ENCODE peak calls at places on chromosomes 6 and 20, in five cellular contexts. One of them, this sample, is unnamed. For H3K4me1, the result is how much of the 10 kb centered on the place peaks cover.

GRCh38 chr20:48339147-48339985 is 488.4 kb downstream of the PREX1 start:
- DNase-seq in CD8-positive, alpha-beta T cell: no peak
- DNase-seq in CD8-positive, alpha-beta memory T cell: no peak
- DNase-seq in pancreas: no peak
- DNase-seq in transverse colon: peak
- DNase-seq in this sample: no peak

GRCh38 chr20:50380697-50381040 is 129.5 kb upstream of the PTPN1 start:
- DNase-seq in CD8-positive, alpha-beta T cell: no peak
- DNase-seq in CD8-positive, alpha-beta memory T cell: no peak
- DNase-seq in pancreas: no peak
- DNase-seq in transverse colon: peak
- DNase-seq in this sample: peak

GRCh38 chr6:99852031-99852430 is 142.0 kb downstream of the MCHR2 start:
- DNase-seq in CD8-positive, alpha-beta T cell: no peak
- DNase-seq in CD8-positive, alpha-beta memory T cell: no peak
- DNase-seq in pancreas: no peak
- DNase-seq in transverse colon: no peak
- DNase-seq in this sample: no peak

GRCh38 chr20:64103871-64104666 is 3.3 kb downstream of the NPBWR2 start:
- DNase-seq in CD8-positive, alpha-beta T cell: peak
- DNase-seq in CD8-positive, alpha-beta memory T cell: no peak
- DNase-seq in pancreas: peak
- DNase-seq in transverse colon: peak
- DNase-seq in this sample: peak

GRCh38 chr20:3092611-3093379 is 8.3 kb upstream of the AVP start:
- DNase-seq in CD8-positive, alpha-beta T cell: peak
- DNase-seq in CD8-positive, alpha-beta memory T cell: no peak
- DNase-seq in pancreas: no peak
- DNase-seq in transverse colon: no peak
- DNase-seq in this sample: no peak

GRCh38 chr20:50130346-50130703 is 17.4 kb upstream of the UBE2V1 start:
- DNase-seq in CD8-positive, alpha-beta T cell: no peak
- DNase-seq in CD8-positive, alpha-beta memory T cell: no peak
- DNase-seq in pancreas: no peak
- DNase-seq in transverse colon: no peak
- DNase-seq in this sample: no peak

GRCh38 chr6:101114703-101115102 is 233.6 kb upstream of the ASCC3 start:
- DNase-seq in CD8-positive, alpha-beta T cell: no peak
- DNase-seq in CD8-positive, alpha-beta memory T cell: no peak
- DNase-seq in pancreas: no peak
- DNase-seq in transverse colon: no peak
- DNase-seq in this sample: no peak

GRCh38 chr6:155333414-155333813 is 19.1 kb upstream of the TFB1M start:
- DNase-seq in CD8-positive, alpha-beta T cell: no peak
- DNase-seq in CD8-positive, alpha-beta memory T cell: no peak
- DNase-seq in pancreas: no peak
- DNase-seq in transverse colon: no peak
- DNase-seq in this sample: no peak

GRCh38 chr6:31825553-31825952 is 2.0 kb upstream of the HSPA1B start:
- DNase-seq in CD8-positive, alpha-beta T cell: no peak
- DNase-seq in CD8-positive, alpha-beta memory T cell: no peak
- DNase-seq in pancreas: no peak
- DNase-seq in transverse colon: no peak
- DNase-seq in this sample: no peak

GRCh38 chr6:158627168-158627939 is 17.2 kb downstream of the DYNLT1 start:
- DNase-seq in CD8-positive, alpha-beta T cell: no peak
- DNase-seq in CD8-positive, alpha-beta memory T cell: no peak
- DNase-seq in pancreas: no peak
- DNase-seq in transverse colon: no peak
- DNase-seq in this sample: no peak

GRCh38 chr6:45495404-45496084 is 117.8 kb upstream of the SUPT3H start:
- DNase-seq in CD8-positive, alpha-beta T cell: peak
- DNase-seq in CD8-positive, alpha-beta memory T cell: peak
- DNase-seq in pancreas: no peak
- DNase-seq in transverse colon: no peak
- DNase-seq in this sample: no peak
- H3K4me3 ChIP-seq in CD8-positive, alpha-beta T cell: no peak
- H3K4me3 ChIP-seq in CD8-positive, alpha-beta memory T cell: no peak
- H3K4me3 ChIP-seq in pancreas: no peak
- H3K4me3 ChIP-seq in transverse colon: no peak
- H3K4me3 ChIP-seq in this sample: no peak

DNA sequence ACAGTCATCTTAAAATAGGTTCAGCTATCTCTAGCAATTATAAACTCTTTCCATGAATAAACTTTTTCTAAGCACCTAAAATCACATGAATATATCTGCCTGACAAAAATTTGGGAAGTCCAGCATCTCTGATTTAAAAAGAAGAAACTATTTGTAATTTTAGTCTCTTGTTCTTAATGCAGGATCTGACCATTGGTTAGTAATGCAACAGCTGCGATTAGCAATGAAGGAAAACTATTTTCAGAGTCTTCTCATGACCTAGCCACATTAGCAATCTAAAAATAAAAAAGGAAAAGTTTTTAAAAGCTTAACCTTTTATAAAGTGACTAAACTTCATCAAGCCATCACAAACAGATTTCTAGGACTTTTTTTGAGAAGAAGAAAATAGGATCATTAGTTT is 97.5 kb downstream of the PTPRK start:
- DNase-seq in CD8-positive, alpha-beta T cell: no peak
- DNase-seq in CD8-positive, alpha-beta memory T cell: no peak
- DNase-seq in pancreas: no peak
- DNase-seq in transverse colon: no peak
- DNase-seq in this sample: no peak
- H3K4me1 ChIP-seq in CD8-positive, alpha-beta T cell: under half
- H3K4me1 ChIP-seq in CD8-positive, alpha-beta memory T cell: under half
- H3K4me1 ChIP-seq in pancreas: under half
- H3K4me1 ChIP-seq in transverse colon: under half
- H3K4me1 ChIP-seq in this sample: under half

DNA sequence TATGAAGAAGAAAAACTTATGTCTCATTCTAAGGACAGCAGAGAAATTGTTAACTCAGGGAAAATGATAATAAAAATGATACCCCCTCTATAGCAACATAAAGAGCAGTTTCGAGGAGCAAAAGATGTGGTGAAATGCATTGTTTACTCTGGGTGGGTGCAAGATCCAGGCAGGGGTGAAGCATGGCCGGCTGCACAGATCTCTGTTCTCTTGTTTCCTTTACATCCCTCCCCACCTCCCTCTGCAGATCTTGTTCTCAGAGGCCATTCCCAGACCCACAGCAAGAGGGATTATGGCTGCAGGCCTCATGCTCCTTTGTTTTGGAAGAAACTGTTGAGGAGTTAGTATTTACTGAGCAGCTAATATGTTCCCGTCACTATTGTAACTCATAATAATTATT is 1.8 kb downstream of the BTN3A1 start:
- DNase-seq in CD8-positive, alpha-beta T cell: no peak
- DNase-seq in CD8-positive, alpha-beta memory T cell: no peak
- DNase-seq in pancreas: no peak
- DNase-seq in transverse colon: no peak
- DNase-seq in this sample: no peak
- H3K4me3 ChIP-seq in CD8-positive, alpha-beta T cell: peak
- H3K4me3 ChIP-seq in CD8-positive, alpha-beta memory T cell: peak
- H3K4me3 ChIP-seq in pancreas: no peak
- H3K4me3 ChIP-seq in transverse colon: no peak
- H3K4me3 ChIP-seq in this sample: no peak

GRCh38 chr6:36544228-36544627 is 3.1 kb downstream of the STK38 start:
- DNase-seq in CD8-positive, alpha-beta T cell: peak
- DNase-seq in CD8-positive, alpha-beta memory T cell: peak
- DNase-seq in pancreas: no peak
- DNase-seq in transverse colon: peak
- DNase-seq in this sample: no peak

GRCh38 chr6:36545767-36546663 is 1.3 kb downstream of the STK38 start:
- DNase-seq in CD8-positive, alpha-beta T cell: no peak
- DNase-seq in CD8-positive, alpha-beta memory T cell: no peak
- DNase-seq in pancreas: no peak
- DNase-seq in transverse colon: peak
- DNase-seq in this sample: no peak

GRCh38 chr6:36539814-36540568 is 7.3 kb downstream of the STK38 start:
- DNase-seq in CD8-positive, alpha-beta T cell: no peak
- DNase-seq in CD8-positive, alpha-beta memory T cell: no peak
- DNase-seq in pancreas: no peak
- DNase-seq in transverse colon: no peak
- DNase-seq in this sample: no peak

GRCh38 chr6:36546664-36546957 is 668 bp downstream of the STK38 start:
- DNase-seq in CD8-positive, alpha-beta T cell: no peak
- DNase-seq in CD8-positive, alpha-beta memory T cell: no peak
- DNase-seq in pancreas: no peak
- DNase-seq in transverse colon: no peak
- DNase-seq in this sample: no peak

DNA sequence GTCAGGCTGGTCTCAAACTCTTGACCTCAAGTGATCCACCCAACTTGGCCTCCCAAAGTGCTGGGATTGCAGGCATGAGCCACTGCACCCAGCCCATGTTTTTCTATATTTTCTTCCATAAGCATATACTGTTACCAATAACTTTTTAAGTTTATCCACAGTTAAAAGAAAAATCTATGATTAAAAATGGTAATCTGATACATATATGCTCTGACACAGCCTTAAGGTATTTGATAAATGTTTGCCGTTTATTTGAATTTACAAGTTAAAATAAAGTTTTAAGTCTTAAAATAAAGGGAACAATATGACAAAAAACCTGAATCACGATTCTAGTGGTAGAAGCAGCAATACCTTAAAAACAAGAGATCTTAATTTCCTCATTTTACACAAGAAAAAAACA is 5.2 kb downstream of the STK38 start:
- DNase-seq in CD8-positive, alpha-beta T cell: no peak
- DNase-seq in CD8-positive, alpha-beta memory T cell: no peak
- DNase-seq in pancreas: no peak
- DNase-seq in transverse colon: no peak
- DNase-seq in this sample: no peak
- H3K4me1 ChIP-seq in CD8-positive, alpha-beta T cell: half or more
- H3K4me1 ChIP-seq in CD8-positive, alpha-beta memory T cell: half or more
- H3K4me1 ChIP-seq in pancreas: under half
- H3K4me1 ChIP-seq in transverse colon: under half
- H3K4me1 ChIP-seq in this sample: under half

DNA sequence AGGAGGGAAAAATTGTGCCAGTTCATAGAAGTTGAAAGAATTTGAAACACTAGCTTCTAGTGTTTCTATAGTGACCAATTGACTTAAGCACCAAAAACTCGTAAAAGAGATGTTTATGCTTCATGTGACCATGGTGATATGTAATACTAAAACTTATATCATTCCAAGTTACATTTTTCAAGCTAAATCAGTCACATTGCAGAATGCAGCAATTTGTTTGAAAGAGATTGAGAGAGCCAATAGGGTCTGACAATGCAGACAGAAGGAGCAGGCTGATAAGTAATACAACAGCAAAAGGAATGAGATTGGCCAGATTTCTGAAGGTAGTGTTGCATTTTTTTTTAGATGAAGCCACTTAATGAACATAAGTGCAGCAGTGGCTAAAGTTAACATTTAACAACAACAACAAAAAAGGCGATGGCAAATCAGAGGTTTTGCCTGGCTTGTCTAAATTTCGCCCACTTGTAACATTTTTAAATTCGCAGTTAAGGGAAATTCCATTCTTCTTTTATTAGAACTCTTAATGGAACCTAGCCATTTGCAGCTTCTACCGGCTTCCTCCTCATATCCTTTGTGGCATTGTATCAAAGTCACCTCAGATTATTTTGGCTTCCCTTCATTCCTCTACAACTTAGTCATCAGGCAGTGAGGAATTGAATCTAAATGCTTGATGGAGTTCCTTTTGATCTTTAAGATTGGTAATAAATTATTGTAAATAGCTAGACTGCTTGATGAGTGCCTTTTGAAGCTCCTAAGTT is 484.0 kb upstream of the SOX4 start:
- DNase-seq in CD8-positive, alpha-beta T cell: no peak
- DNase-seq in CD8-positive, alpha-beta memory T cell: no peak
- DNase-seq in pancreas: no peak
- DNase-seq in transverse colon: no peak
- DNase-seq in this sample: no peak
- H3K4me3 ChIP-seq in CD8-positive, alpha-beta T cell: no peak
- H3K4me3 ChIP-seq in CD8-positive, alpha-beta memory T cell: no peak
- H3K4me3 ChIP-seq in pancreas: no peak
- H3K4me3 ChIP-seq in transverse colon: no peak
- H3K4me3 ChIP-seq in this sample: no peak

DNA sequence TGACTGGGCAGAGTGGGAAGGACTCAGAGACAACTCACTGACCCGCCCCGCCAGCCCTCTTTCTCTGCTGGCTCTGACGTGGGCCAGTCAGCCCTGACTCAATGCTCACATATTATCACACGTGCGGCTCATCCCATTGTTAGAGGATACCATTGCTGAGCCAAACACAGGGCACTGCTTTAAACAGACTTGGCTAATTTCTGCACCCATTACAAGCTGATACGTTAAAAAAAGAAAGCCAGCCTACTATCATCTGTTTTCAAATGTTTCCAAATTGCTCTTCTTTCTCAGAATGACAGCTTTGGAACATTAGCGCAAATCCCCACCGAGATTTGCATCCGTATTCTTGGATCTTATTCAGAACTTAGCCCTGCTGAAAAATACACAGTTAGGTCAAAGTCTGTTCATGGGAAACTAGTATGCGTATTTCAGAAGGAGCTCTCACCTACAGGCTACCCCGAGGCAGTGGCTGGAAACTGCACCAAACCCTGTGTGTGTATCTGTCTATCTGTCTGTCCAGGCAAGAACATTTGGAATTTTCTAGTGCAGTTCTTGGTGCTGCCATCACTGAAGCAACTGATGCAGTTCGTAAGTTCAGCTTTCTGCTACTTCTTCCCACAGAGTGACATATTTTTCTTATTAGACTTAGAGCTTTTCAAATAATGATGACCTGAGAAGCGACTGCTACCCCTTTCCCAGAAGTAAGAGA is 32.8 kb downstream of the RAMACL start:
- DNase-seq in CD8-positive, alpha-beta T cell: no peak
- DNase-seq in CD8-positive, alpha-beta memory T cell: no peak
- DNase-seq in pancreas: no peak
- DNase-seq in transverse colon: no peak
- DNase-seq in this sample: peak
- H3K4me1 ChIP-seq in CD8-positive, alpha-beta T cell: under half
- H3K4me1 ChIP-seq in CD8-positive, alpha-beta memory T cell: under half
- H3K4me1 ChIP-seq in pancreas: under half
- H3K4me1 ChIP-seq in transverse colon: under half
- H3K4me1 ChIP-seq in this sample: under half

DNA sequence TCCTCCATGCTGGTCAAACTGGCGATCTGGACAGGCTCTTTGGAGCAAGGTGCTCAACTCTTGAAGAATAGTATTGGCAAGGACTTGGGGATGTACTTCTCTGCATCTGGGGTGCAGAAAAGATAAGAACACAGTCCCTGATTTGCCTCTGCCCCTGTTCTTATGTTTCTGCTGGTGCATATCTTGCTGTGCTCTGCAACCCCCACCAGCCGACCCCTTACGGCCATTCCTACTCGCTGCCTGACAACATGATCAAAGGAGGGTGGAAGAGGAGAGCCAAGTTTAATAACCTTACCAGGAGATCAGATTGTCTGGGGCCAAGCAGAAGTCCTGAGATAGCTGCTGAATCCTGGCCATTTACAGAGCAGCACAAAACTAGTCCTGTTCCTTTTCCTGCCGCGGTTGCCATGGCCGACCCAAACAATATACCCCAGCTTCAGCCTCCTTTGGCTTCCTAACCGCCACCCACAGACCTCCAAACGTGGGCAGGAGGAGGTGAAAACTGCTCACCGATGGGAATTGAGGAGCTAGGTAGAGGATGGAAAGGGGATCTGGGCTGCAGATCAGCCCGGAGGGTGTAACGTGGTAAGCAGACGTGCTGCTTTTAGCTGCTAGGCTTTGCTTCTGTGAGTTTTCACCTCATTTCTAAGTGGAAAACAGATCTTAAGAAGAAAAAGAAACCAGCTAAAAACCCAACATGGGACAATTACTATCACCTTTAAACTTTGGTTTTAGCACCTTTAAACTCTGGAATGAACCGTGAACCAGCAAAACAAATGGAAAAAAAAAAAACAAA is 60.9 kb downstream of the ATXN1 start:
- DNase-seq in CD8-positive, alpha-beta T cell: peak
- DNase-seq in CD8-positive, alpha-beta memory T cell: peak
- DNase-seq in pancreas: no peak
- DNase-seq in transverse colon: peak
- DNase-seq in this sample: no peak
- H3K4me3 ChIP-seq in CD8-positive, alpha-beta T cell: peak
- H3K4me3 ChIP-seq in CD8-positive, alpha-beta memory T cell: peak
- H3K4me3 ChIP-seq in pancreas: no peak
- H3K4me3 ChIP-seq in transverse colon: no peak
- H3K4me3 ChIP-seq in this sample: no peak